ENCODE peak calls at places on chromosome 4, in six cellular contexts. Z is endodermal cell, W is cardiac muscle cell, A is kidney, G is stomach, E is HCT116. M is an unnamed sample.

GRCh38 chr4:25842229-25842840 is 20.5 kb downstream of the SEL1L3 start:
- DNase-seq in Z (peak; percentile 75), W (peak; percentile 7), A (no peak), G (no peak), E (no peak), M (no peak)

GRCh38 chr4:144509088-144509854 is 136.7 kb upstream of the HHIP start:
- DNase-seq in Z (no peak), W (no peak), A (peak; percentile 38), G (no peak), E (no peak), M (no peak)

GRCh38 chr4:44679060-44679459 is 840 bp downstream of the GUF1 start:
- DNase-seq in Z (no peak), W (no peak), A (no peak), G (no peak), E (no peak), M (no peak)

GRCh38 chr4:176193898-176194297 is 1.5 kb downstream of the SPATA4 start:
- DNase-seq in Z (no peak), W (no peak), A (no peak), G (no peak), E (peak; percentile 29), M (no peak)

GRCh38 chr4:176789955-176790354 is 2.8 kb downstream of the VEGFC start:
- DNase-seq in Z (no peak), W (peak; percentile 48), A (no peak), G (no peak), E (peak; percentile 23), M (no peak)

GRCh38 chr4:117225441-117225840 is 140.1 kb upstream of the TRAM1L1 start:
- DNase-seq in Z (peak; percentile 48), W (no peak), A (no peak), G (no peak), E (no peak), M (no peak)

GRCh38 chr4:69066945-69067344 is 29.3 kb upstream of the UGT2B7 start:
- DNase-seq in Z (no peak), W (no peak), A (no peak), G (no peak), E (no peak), M (no peak)

GRCh38 chr4:75741027-75741426 is 16.6 kb downstream of the USO1 start:
- DNase-seq in Z (no peak), W (no peak), A (no peak), G (no peak), E (no peak), M (peak; percentile 63)

GRCh38 chr4:70721747-70722146 is at the start of gene RUFY3:
- DNase-seq in Z (no peak), W (no peak), A (no peak), G (no peak), E (no peak), M (no peak)
- H3K4me3 ChIP-seq in Z (no peak within 1 kb of the TSS), W (no peak within 1 kb of the TSS), A (peak within 1 kb of the TSS; percentile 45), G (peak within 1 kb of the TSS; percentile 30), E (no peak within 1 kb of the TSS), M (no peak within 1 kb of the TSS)

GRCh38 chr4:120864969-120865368 is 57.6 kb downstream of the PRDM5 start:
- DNase-seq in Z (no peak), W (no peak), A (no peak), G (no peak), E (no peak), M (no peak)
- TF ChIP-seq CTCF in Z (no peak), W (no peak), A (no peak), G (no peak), E (no peak), M (no peak)

GRCh38 chr4:73588613-73589012 is 31.6 kb downstream of the RASSF6 start:
- DNase-seq in Z (no peak), W (no peak), A (no peak), G (no peak), E (no peak), M (no peak)
- H3K4me3 ChIP-seq in Z (no peak overlapping the region), W (no peak overlapping the region), A (no peak overlapping the region), G (no peak overlapping the region), E (no peak overlapping the region), M (no peak overlapping the region)

GRCh38 chr4:153159016-153159415 is 45.2 kb upstream of the TRIM2 start:
- DNase-seq in Z (no peak), W (no peak), A (no peak), G (no peak), E (no peak), M (no peak)
- TF ChIP-seq CTCF in Z (peak; percentile 55), W (no peak), A (no peak), G (no peak), E (no peak), M (no peak)

GRCh38 chr4:95167809-95168208 is 381.0 kb downstream of the UNC5C start:
- DNase-seq in Z (no peak), W (no peak), A (no peak), G (no peak), E (no peak), M (no peak)
- H3K4me3 ChIP-seq in Z (no peak overlapping the region), W (no peak overlapping the region), A (no peak overlapping the region), G (no peak overlapping the region), E (no peak overlapping the region), M (no peak overlapping the region)

GRCh38 chr4:8110071-8110986 is 48.3 kb downstream of the ABLIM2 start:
- DNase-seq in Z (peak; percentile 96), W (peak; percentile 65), A (peak; percentile 68), G (no peak), E (no peak), M (no peak)
- TF ChIP-seq CTCF in Z (peak; percentile 80), W (no peak), A (no peak), G (no peak), E (no peak), M (peak; percentile 9)

GRCh38 chr4:111268769-111269414 is 646.0 kb upstream of the PITX2 start:
- DNase-seq in Z (no peak), W (no peak), A (no peak), G (no peak), E (no peak), M (no peak)
- H3K4me3 ChIP-seq in Z (no peak overlapping the region), W (no peak overlapping the region), A (no peak overlapping the region), G (no peak overlapping the region), E (no peak overlapping the region), M (no peak overlapping the region)

DNA sequence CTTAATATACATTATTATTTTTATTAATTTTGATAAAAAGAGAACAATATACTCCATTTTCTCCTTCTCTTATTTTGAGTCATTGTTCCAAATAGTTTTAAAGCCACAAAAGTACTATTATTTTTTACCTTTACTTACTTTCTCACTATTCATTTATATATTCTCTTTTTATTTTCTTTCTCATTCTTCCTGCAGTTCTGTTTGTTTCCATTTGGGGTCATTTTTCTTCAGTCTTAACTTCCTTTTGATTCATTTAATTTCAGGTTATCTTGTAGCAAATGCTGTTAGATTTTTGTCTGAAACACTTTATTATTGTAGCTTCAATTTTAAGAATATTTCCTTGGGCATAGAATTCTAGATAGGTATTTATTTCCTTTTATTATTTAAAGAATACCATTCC is 438.6 kb upstream of the EPHA5 start:
- DNase-seq in Z (no peak), W (no peak), A (no peak), G (no peak), E (no peak), M (no peak)
- TF ChIP-seq CTCF in Z (peak; percentile 51), W (no peak), A (no peak), G (no peak), E (no peak), M (no peak)